ENCODE peak calls at places on chromosomes 6 and 20, in six cellular contexts. D is HCT116, Y is cardiac muscle cell, I is endodermal cell, S is hepatocyte, B is heart left ventricle. E is an unnamed sample.

GRCh38 chr6:145656128-145656527 is 79.2 kb downstream of the EPM2A start:
- DNase-seq in Y (no peak), S (no peak), B (no peak), D (no peak), I (no peak), E (no peak)

GRCh38 chr6:170267688-170268087 is 23.2 kb downstream of the DLL1 start:
- DNase-seq in B (peak; percentile 10), Y (no peak), S (no peak), D (no peak), I (no peak), E (no peak)

GRCh38 chr6:46491789-46492547 is 719 bp upstream of the RCAN2 start:
- DNase-seq in S (peak; percentile 65), B (peak; percentile 77), Y (peak; percentile 80), I (peak; percentile 86), D (peak; percentile 24), E (no peak)

GRCh38 chr6:31575335-31575901 is at the start of gene TNF:
- DNase-seq in B (peak; percentile 70), Y (no peak), I (peak; percentile 41), D (no peak), S (no peak), E (peak; percentile 87)

GRCh38 chr6:113909224-113909856 is 52.2 kb downstream of the MARCKS start:
- DNase-seq in B (no peak), I (no peak), Y (peak; percentile 82), S (peak; percentile 80), D (peak; percentile 36), E (no peak)

GRCh38 chr20:24296477-24297380 is 172.7 kb upstream of the SYNDIG1 start:
- DNase-seq in I (no peak), D (no peak), Y (no peak), S (peak; percentile 21), B (no peak), E (no peak)

GRCh38 chr6:53529324-53530036 is 15.4 kb downstream of the GCLC start:
- DNase-seq in I (peak; percentile 77), Y (no peak), B (no peak), D (no peak), S (no peak), E (no peak)

GRCh38 chr20:48623176-48623905 is 204.5 kb downstream of the PREX1 start:
- DNase-seq in I (no peak), D (no peak), B (no peak), S (no peak), Y (no peak), E (no peak)

GRCh38 chr6:105163186-105163585 is 16.6 kb downstream of the POPDC3 start:
- DNase-seq in Y (no peak), S (no peak), I (no peak), D (no peak), B (no peak), E (no peak)

GRCh38 chr20:47230811-47231256 is 125.7 kb downstream of the ZMYND8 start:
- DNase-seq in Y (no peak), S (no peak), I (no peak), B (no peak), D (no peak), E (no peak)

GRCh38 chr20:11375966-11376365 is 541.7 kb upstream of the BTBD3 start:
- DNase-seq in Y (no peak), D (no peak), I (no peak), B (no peak), S (no peak), E (no peak)

GRCh38 chr6:127561660-127562059 is 15.3 kb upstream of the C6orf58 start:
- DNase-seq in B (no peak), I (no peak), S (no peak), D (peak; percentile 46), Y (no peak), E (no peak)

GRCh38 chr6:147154454-147154853 is 49.8 kb upstream of the STXBP5 start:
- DNase-seq in D (no peak), I (no peak), Y (no peak), S (peak; percentile 24), B (no peak), E (no peak)

GRCh38 chr6:15066433-15067337 is 179.2 kb upstream of the JARID2 start:
- DNase-seq in D (no peak), I (no peak), B (no peak), Y (no peak), S (peak; percentile 23), E (no peak)

GRCh38 chr6:6696867-6697531 is 108.5 kb downstream of the LY86 start:
- DNase-seq in B (peak; percentile 86), I (peak; percentile 92), Y (peak; percentile 88), S (peak; percentile 81), D (peak; percentile 63), E (peak; percentile 32)

GRCh38 chr6:39791311-39791710 is 865 bp upstream of the DAAM2 start:
- DNase-seq in B (no peak), Y (no peak), D (no peak), S (no peak), I (peak; percentile 61), E (no peak)

GRCh38 chr6:104855507-104855906 is 4.2 kb downstream of the HACE1 start:
- DNase-seq in B (no peak), D (no peak), I (no peak), S (no peak), Y (no peak), E (no peak)

GRCh38 chr6:168333039-168333438 is 13.5 kb upstream of the DACT2 start:
- DNase-seq in S (no peak), D (peak; percentile 29), I (peak; percentile 66), Y (no peak), B (no peak), E (no peak)
- TF ChIP-seq CTCF in S (peak; percentile 34), D (peak; percentile 24), I (peak; percentile 78), Y (peak; percentile 39), B (peak; percentile 26), E (peak; percentile 6)

GRCh38 chr20:54061106-54061881 is 9.1 kb downstream of the BCAS1 start:
- DNase-seq in S (no peak), D (no peak), I (no peak), B (no peak), Y (no peak), E (no peak)

GRCh38 chr20:54063580-54063979 is 6.8 kb downstream of the BCAS1 start:
- DNase-seq in Y (no peak), D (no peak), B (no peak), S (no peak), I (no peak), E (no peak)

GRCh38 chr20:54064939-54065338 is 5.5 kb downstream of the BCAS1 start:
- DNase-seq in B (no peak), D (no peak), I (no peak), S (no peak), Y (no peak), E (no peak)

GRCh38 chr20:54063998-54064676 is 6.3 kb downstream of the BCAS1 start:
- DNase-seq in Y (no peak), I (no peak), D (no peak), B (no peak), S (no peak), E (peak; percentile 70)

DNA sequence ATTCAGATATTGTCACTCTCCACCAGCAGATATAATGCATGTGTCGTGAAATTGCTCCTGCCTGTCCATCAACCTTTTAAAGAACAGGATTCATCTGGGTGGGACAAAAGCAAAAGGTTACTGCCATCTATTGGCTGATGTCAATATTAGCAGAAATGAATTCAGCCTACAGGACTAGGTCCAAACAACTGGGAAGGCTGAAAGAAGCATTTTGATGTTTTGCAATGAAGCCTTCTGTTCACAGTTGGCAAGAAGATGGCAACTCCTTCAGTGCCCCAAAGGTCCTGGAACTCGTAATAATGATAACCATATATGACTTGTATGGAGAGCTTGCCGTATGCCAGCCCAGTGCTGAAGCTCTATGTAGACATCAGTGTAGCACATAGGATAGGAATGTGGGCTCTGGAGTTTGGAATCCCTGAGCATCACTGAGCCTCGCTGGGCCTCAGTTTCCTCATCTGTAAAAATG is 7.5 kb downstream of the BCAS1 start:
- DNase-seq in Y (peak; percentile 48), D (peak; percentile 42), B (no peak), I (no peak), S (peak; percentile 61), E (no peak)
- H3K4me3 ChIP-seq in Y (no peak overlapping the region), D (no peak overlapping the region), B (no peak overlapping the region), I (no peak overlapping the region), S (no peak overlapping the region), E (no peak overlapping the region)

GRCh38 chr6:166422201-166422940 is 39.6 kb upstream of the MPC1 start:
- DNase-seq in S (no peak), B (no peak), Y (no peak), I (no peak), D (no peak), E (no peak)
- H3K36me3 ChIP-seq in S (no peaks in the 10 kb centered on the region), B (peaks cover 59% of the 10 kb centered on the region), Y (no peaks in the 10 kb centered on the region), I (peaks cover 12% of the 10 kb centered on the region), D (no peaks in the 10 kb centered on the region), E (no peaks in the 10 kb centered on the region)

DNA sequence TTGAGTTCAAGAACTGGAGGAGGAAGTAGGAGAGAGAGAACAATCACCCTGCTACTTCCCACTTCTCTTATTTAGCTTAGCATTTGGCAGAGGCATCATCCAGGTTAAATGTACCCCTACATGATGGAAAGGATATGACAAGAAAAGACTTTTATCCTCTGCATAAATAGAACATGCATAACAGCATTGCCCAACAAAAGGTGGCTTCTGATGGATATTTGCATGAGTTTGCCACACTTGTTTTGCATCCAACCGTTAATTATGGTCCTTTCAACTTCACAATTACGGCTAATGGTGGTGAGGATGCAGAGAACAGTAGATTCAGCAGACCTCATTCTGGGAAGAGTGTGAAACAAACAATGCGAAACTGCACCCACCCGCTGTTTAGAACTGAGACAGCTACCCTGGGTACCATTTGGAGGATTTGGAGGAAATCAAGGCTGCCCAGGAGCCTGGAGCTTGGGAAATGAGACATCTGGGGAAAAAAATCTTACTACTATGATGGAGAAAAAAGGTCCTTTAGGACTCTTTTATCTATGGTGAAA is 690.9 kb upstream of the CHD6 start:
- DNase-seq in Y (no peak), I (peak; percentile 49), D (no peak), S (no peak), B (no peak), E (no peak)
- TF ChIP-seq CTCF in Y (no peak), I (no peak), D (no peak), S (no peak), B (no peak), E (no peak)

GRCh38 chr6:98827295-98828159 is 6.8 kb upstream of the POU3F2 start:
- DNase-seq in I (peak; percentile 77), S (no peak), B (no peak), Y (peak; percentile 50), D (no peak), E (no peak)
- H3K4me3 ChIP-seq in I (no peak overlapping the region), S (no peak overlapping the region), B (no peak overlapping the region), Y (no peak overlapping the region), D (no peak overlapping the region), E (no peak overlapping the region)

GRCh38 chr20:31474097-31474436 is 860 bp downstream of the DEFB124 start:
- DNase-seq in Y (no peak), I (no peak), S (no peak), D (no peak), B (no peak), E (peak; percentile 29)

GRCh38 chr20:31475032-31475431 is at the start of the genes DEFB124 and REM1:
- DNase-seq in D (no peak), Y (no peak), I (peak; percentile 78), B (peak; percentile 80), S (no peak), E (no peak)

GRCh38 chr20:31476313-31476623 is 1.2 kb downstream of the REM1 start:
- DNase-seq in I (no peak), Y (no peak), D (no peak), B (no peak), S (no peak), E (no peak)

GRCh38 chr20:31475472-31476312 is 604 bp downstream of the REM1 start:
- DNase-seq in Y (no peak), S (no peak), I (peak; percentile 46), B (no peak), D (no peak), E (no peak)

GRCh38 chr20:31476648-31477220 is 1.6 kb downstream of the REM1 start:
- DNase-seq in I (no peak), Y (no peak), D (no peak), B (no peak), S (no peak), E (no peak)
- H3K36me3 ChIP-seq in I (no peaks in the 10 kb centered on the region), Y (no peaks in the 10 kb centered on the region), D (no peaks in the 10 kb centered on the region), B (no peaks in the 10 kb centered on the region), S (no peaks in the 10 kb centered on the region), E (no peaks in the 10 kb centered on the region)